ENCODE peak calls at places on chromosomes 13 and 19, in four cellular contexts. V is HepG2, W is K562, Y is GM12878. U is an unnamed sample.

GRCh38 chr13:90055760-90056159 is 1291.7 kb upstream of the MIR17HG start:
- DNase-seq in V (no peak), W (no peak), Y (no peak), U (no peak)

GRCh38 chr19:10270616-10271394 is at the start of gene ICAM1:
- DNase-seq in V (peak; percentile 83), W (peak; percentile 92), Y (no peak), U (peak; percentile 87)

GRCh38 chr19:49592486-49593232 is 1.7 kb downstream of the PRR12 start:
- DNase-seq in V (no peak), W (peak; percentile 55), Y (no peak), U (no peak)

GRCh38 chr13:106449096-106449495 is 86.4 kb downstream of the EFNB2 start:
- DNase-seq in V (no peak), W (no peak), Y (no peak), U (no peak)

GRCh38 chr13:114145722-114146121 is 13.3 kb upstream of the RASA3 start:
- DNase-seq in V (no peak), W (no peak), Y (no peak), U (no peak)

GRCh38 chr13:23321534-23322241 is 111.8 kb downstream of the SACS start:
- DNase-seq in V (peak; percentile 11), W (peak; percentile 6), Y (peak; percentile 35), U (no peak)

GRCh38 chr19:55145241-55145640 is 3.8 kb downstream of the TNNT1 start:
- DNase-seq in V (no peak), W (peak; percentile 52), Y (no peak), U (no peak)

GRCh38 chr19:16650821-16651220 is 9.1 kb downstream of the SMIM7 start:
- DNase-seq in V (no peak), W (no peak), Y (no peak), U (no peak)

GRCh38 chr19:4583961-4584669 is 24.6 kb upstream of the SEMA6B start:
- DNase-seq in V (peak; percentile 97), W (peak; percentile 63), Y (no peak), U (no peak)

GRCh38 chr13:43301341-43301969 is 278.1 kb downstream of the DNAJC15 start:
- DNase-seq in V (no peak), W (no peak), Y (no peak), U (no peak)

GRCh38 chr13:35518337-35518736 is 41.8 kb upstream of the MAB21L1 start:
- DNase-seq in V (no peak), W (no peak), Y (no peak), U (no peak)

GRCh38 chr19:49161987-49162386 is 4.4 kb downstream of the TRPM4 start:
- DNase-seq in V (no peak), W (peak; percentile 52), Y (no peak), U (no peak)

GRCh38 chr13:75843033-75843432 is 206.9 kb downstream of the LMO7 start:
- DNase-seq in V (no peak), W (no peak), Y (no peak), U (no peak)

GRCh38 chr19:30070970-30071632 is 129.1 kb downstream of the URI1 start:
- DNase-seq in V (no peak), W (no peak), Y (no peak), U (no peak)

GRCh38 chr19:7622933-7623685 is 6.2 kb downstream of the XAB2 start:
- DNase-seq in V (no peak), W (peak; percentile 63), Y (no peak), U (peak; percentile 78)

GRCh38 chr19:13098291-13099072 is 4.2 kb downstream of the LYL1 start:
- DNase-seq in V (no peak), W (peak; percentile 85), Y (no peak), U (no peak)

GRCh38 chr13:31595568-31595967 is 143.8 kb upstream of the RXFP2 start:
- DNase-seq in V (no peak), W (no peak), Y (no peak), U (no peak)

GRCh38 chr19:37932985-37933953 is 26.3 kb downstream of the SIPA1L3 start:
- DNase-seq in V (peak; percentile 38), W (no peak), Y (no peak), U (no peak)

GRCh38 chr19:46287585-46287984 is 9.3 kb upstream of the HIF3A start:
- DNase-seq in V (no peak), W (peak; percentile 27), Y (no peak), U (no peak)

GRCh38 chr19:29367701-29368306 is 154.9 kb upstream of the UQCRFS1 start:
- DNase-seq in V (no peak), W (no peak), Y (no peak), U (no peak)

GRCh38 chr19:38304352-38304865 is 358 bp downstream of the C19orf33 start:
- DNase-seq in V (no peak), W (no peak), Y (no peak), U (peak; percentile 64)

GRCh38 chr13:31134055-31134711 is 27.5 kb downstream of the HSPH1 start:
- DNase-seq in V (no peak), W (no peak), Y (no peak), U (no peak)

GRCh38 chr13:43694265-43694664 is 92.5 kb downstream of the ENOX1 start:
- DNase-seq in V (no peak), W (no peak), Y (no peak), U (no peak)

GRCh38 chr13:100306042-100306441 is 217.1 kb downstream of the PCCA start:
- DNase-seq in V (no peak), W (no peak), Y (no peak), U (no peak)

GRCh38 chr13:100304241-100304640 is 215.3 kb downstream of the PCCA start:
- DNase-seq in V (no peak), W (no peak), Y (no peak), U (no peak)

GRCh38 chr13:100305398-100305797 is 216.5 kb downstream of the PCCA start:
- DNase-seq in V (no peak), W (no peak), Y (no peak), U (no peak)

GRCh38 chr13:100302391-100302790 is 213.5 kb downstream of the PCCA start:
- DNase-seq in V (no peak), W (no peak), Y (no peak), U (no peak)

GRCh38 chr13:100306444-100306999 is 217.6 kb downstream of the PCCA start:
- DNase-seq in V (no peak), W (no peak), Y (no peak), U (no peak)
- TF ChIP-seq CBX5 in V (no peak), W (no peak), Y (no peak), U (no peak)

DNA sequence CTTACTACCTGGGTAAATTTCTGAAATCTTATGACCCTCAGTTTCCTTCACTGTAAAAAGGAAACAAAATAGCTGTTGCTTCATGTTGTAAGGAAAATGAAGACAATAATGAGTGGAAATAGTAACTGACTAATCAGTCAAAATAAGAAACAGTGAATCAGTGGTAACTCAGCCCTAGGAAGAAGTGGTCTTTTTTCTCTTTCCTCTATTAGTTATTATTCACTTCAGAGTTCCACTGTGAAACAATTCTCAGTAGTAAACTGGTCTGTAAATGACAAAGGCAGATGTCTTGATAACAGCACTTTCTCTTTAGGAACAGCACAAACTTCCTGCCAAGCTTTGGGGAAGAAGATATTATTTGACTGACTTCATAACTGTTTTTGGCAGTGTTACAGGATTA is 600.5 kb upstream of the KLHL1 start:
- DNase-seq in V (no peak), W (no peak), Y (no peak), U (no peak)
- TF ChIP-seq CBX5 in V (no peak), W (no peak), Y (no peak), U (no peak)

GRCh38 chr13:26601669-26602068 is 44.2 kb downstream of the WASF3 start:
- DNase-seq in V (no peak), W (no peak), Y (peak; percentile 15), U (no peak)
- TF ChIP-seq CBX5 in V (no peak), W (no peak), Y (no peak), U (no peak)

DNA sequence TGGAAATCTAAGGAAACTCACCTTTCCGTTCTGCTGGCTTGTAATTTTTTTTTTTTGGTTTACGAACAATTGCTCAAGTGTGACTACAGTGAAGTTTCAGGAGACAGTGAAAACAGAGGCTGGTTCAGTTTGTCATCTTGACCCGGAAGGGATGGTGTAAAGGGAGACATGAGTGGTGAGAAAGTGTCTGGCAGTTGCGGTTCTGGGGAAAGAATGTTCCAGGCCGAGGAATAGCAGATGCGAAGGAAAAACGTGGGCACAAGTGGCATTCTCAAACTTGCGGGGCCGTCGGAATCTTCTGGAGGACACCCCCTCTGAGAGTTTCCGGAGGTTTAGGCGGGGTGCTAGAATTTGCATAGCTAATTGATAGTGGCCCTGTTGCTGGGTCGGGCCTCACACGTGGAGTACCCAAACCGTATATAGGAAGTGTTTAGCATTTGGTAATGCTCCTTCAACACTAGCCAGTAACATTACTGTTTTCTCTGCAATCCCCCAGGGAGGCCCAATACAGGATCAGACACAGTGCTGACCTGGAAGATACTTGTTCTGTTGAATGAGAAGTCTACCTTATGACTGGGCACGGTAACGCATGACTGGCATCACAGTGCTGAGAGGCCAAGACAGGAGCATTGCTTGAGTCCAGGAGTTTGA is 2.8 kb upstream of the TNFSF9 start:
- DNase-seq in V (no peak), W (no peak), Y (peak; percentile 96), U (no peak)
- TF ChIP-seq CBX5 in V (no peak), W (no peak), Y (peak; percentile 7), U (no peak)

DNA sequence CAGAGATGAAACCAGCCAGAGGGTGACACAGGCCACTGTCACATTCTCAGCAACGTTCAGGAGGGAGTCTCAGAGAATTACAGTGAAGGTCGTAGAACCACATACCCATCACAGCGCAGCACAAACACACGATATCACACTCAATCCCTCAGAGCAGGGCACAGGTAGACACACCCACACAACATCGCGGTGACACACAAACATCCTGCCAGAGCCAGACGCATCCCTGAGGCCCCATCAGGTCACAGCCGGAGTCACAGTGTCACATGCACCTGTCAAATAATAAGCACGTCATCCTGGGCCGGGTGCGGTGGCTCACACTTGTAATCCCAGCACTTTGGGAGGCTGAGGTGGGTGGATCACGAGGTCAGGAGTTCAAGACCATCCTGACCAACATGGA is 17.5 kb downstream of the ELAVL3 start:
- DNase-seq in V (no peak), W (no peak), Y (no peak), U (no peak)
- TF ChIP-seq CBX5 in V (no peak), W (no peak), Y (no peak), U (no peak)

U was measured in H1.